ENCODE peak calls at places on chromosomes 4 and X, in six cellular contexts. H, N, B, A, O and X are unnamed samples.

GRCh38 chrX:130117166-130117565 is 6.9 kb upstream of the ELF4 start:
- DNase-seq in H (no peak), N (no peak), B (no peak), A (no peak), O (no peak), X (no peak)

GRCh38 chr4:86453044-86453501 is 93.2 kb upstream of the MAPK10 start:
- DNase-seq in H (no peak), N (no peak), B (no peak), A (no peak), O (no peak), X (no peak)

GRCh38 chr4:139858436-139859225 is 193.0 kb downstream of the MGST2 start:
- DNase-seq in H (no peak), N (no peak), B (peak; percentile 51), A (no peak), O (no peak), X (no peak)

GRCh38 chr4:44121210-44121609 is 327.4 kb downstream of the KCTD8 start:
- DNase-seq in H (no peak), N (no peak), B (no peak), A (no peak), O (no peak), X (no peak)

GRCh38 chrX:110118535-110118934 is 115.6 kb downstream of the TMEM164 start:
- DNase-seq in H (no peak), N (no peak), B (no peak), A (no peak), O (no peak), X (no peak)

GRCh38 chr4:8539661-8540060 is 40.5 kb upstream of the GPR78 start:
- DNase-seq in H (no peak), N (no peak), B (no peak), A (no peak), O (no peak), X (no peak)

GRCh38 chr4:109945056-109945455 is 32.4 kb downstream of the EGF start:
- DNase-seq in H (no peak), N (no peak), B (no peak), A (peak; percentile 12), O (no peak), X (no peak)

GRCh38 chr4:140256335-140256734 is 102.4 kb upstream of the MAML3 start:
- DNase-seq in H (no peak), N (no peak), B (no peak), A (no peak), O (no peak), X (no peak)

GRCh38 chrX:49165901-49166881 is 3.6 kb downstream of the MAGIX start:
- DNase-seq in H (peak; percentile 72), N (no peak), B (peak; percentile 43), A (no peak), O (peak; percentile 90), X (no peak)

GRCh38 chrX:153626863-153627674 is 19.9 kb upstream of the DUSP9 start:
- DNase-seq in H (no peak), N (no peak), B (no peak), A (no peak), O (peak; percentile 26), X (no peak)

GRCh38 chrX:13923845-13924244 is 105.8 kb downstream of the GEMIN8 start:
- DNase-seq in H (no peak), N (no peak), B (no peak), A (no peak), O (peak; percentile 38), X (no peak)

GRCh38 chrX:134604701-134605271 is 53.5 kb downstream of the PLAC1 start:
- DNase-seq in H (no peak), N (no peak), B (no peak), A (no peak), O (no peak), X (no peak)

GRCh38 chr4:182724414-182724813 is 192.8 kb downstream of the DCTD start:
- DNase-seq in H (no peak), N (peak; percentile 41), B (no peak), A (no peak), O (no peak), X (peak; percentile 17)

GRCh38 chr4:5079581-5079980 is 28.3 kb downstream of the STK32B start:
- DNase-seq in H (no peak), N (no peak), B (no peak), A (no peak), O (no peak), X (no peak)

GRCh38 chr4:73816814-73817213 is 19.7 kb upstream of the CXCL6 start:
- DNase-seq in H (no peak), N (peak; percentile 31), B (no peak), A (no peak), O (no peak), X (peak; percentile 27)

GRCh38 chr4:2343476-2343875 is 75.0 kb downstream of the ZFYVE28 start:
- DNase-seq in H (no peak), N (no peak), B (no peak), A (no peak), O (no peak), X (no peak)

GRCh38 chr4:185023471-185023870 is 5.2 kb downstream of the HELT start:
- DNase-seq in H (no peak), N (no peak), B (no peak), A (no peak), O (no peak), X (no peak)

GRCh38 chr4:154877110-154877760 is 96.2 kb downstream of the RBM46 start:
- DNase-seq in H (no peak), N (no peak), B (no peak), A (no peak), O (no peak), X (no peak)

GRCh38 chr4:168868044-168868855 is 141.8 kb downstream of the CBR4 start:
- DNase-seq in H (no peak), N (peak; percentile 55), B (no peak), A (no peak), O (no peak), X (no peak)

GRCh38 chr4:94466923-94467322 is 15.2 kb downstream of the PDLIM5 start:
- DNase-seq in H (no peak), N (no peak), B (no peak), A (no peak), O (no peak), X (no peak)